ENCODE peak calls at places on chromosomes 4 and X, in seven cellular contexts. W is amniotic stem cell; C is MM.1S; U is HS-5; F is activated CD4-positive, CD25-positive, alpha-beta regulatory T cell treated with anti-CD3 and anti-CD28 coated beads, Interleukin-2, amount 50 U/mL, for 72 hours; H is NCI-H2081; G is ACHN. Y is an unnamed sample.

GRCh38 chr4:183012862-183013855 is 85.9 kb upstream of the WWC2 start:
- DNase-seq in W (no peak), H (no peak), U (no peak), F (no peak), G (no peak), C (no peak), Y (no peak)

GRCh38 chrX:125003746-125004446 is 315.8 kb upstream of the TEX13C start:
- DNase-seq in H (no peak), G (no peak), C (no peak), U (no peak), F (no peak), W (no peak), Y (no peak)

GRCh38 chrX:125295337-125295736 is 24.3 kb upstream of the TEX13C start:
- DNase-seq in C (no peak), U (no peak), G (no peak), H (no peak), W (no peak), F (no peak), Y (no peak)

GRCh38 chrX:49884290-49884862 is 5.1 kb downstream of the USP27X start:
- DNase-seq in H (peak), U (no peak), C (peak), F (peak), W (peak), G (peak), Y (peak)

GRCh38 chrX:153371256-153371655 is 29.9 kb downstream of the PNMA6E start:
- DNase-seq in C (no peak), U (no peak), F (no peak), H (no peak), W (no peak), G (no peak), Y (no peak)

GRCh38 chr4:6753103-6753560 is 29.4 kb upstream of the KIAA0232 start:
- DNase-seq in U (no peak), W (no peak), C (no peak), H (no peak), F (no peak), G (no peak), Y (no peak)

GRCh38 chrX:2679534-2680485 is 11.3 kb upstream of the CD99 start:
- DNase-seq in H (no peak), W (no peak), F (no peak), G (no peak), U (no peak), C (no peak), Y (no peak)

GRCh38 chrX:16712116-16712824 is at the start of gene CTPS2:
- DNase-seq in F (peak), W (no peak), G (peak), U (no peak), H (peak), C (peak), Y (peak)

GRCh38 chr4:164023214-164023613 is 528.7 kb downstream of the TMA16 start:
- DNase-seq in C (no peak), G (peak), W (no peak), H (no peak), F (no peak), U (no peak), Y (no peak)

GRCh38 chr4:6940744-6941137 is 31.1 kb downstream of the TBC1D14 start:
- DNase-seq in F (no peak), W (no peak), C (no peak), H (no peak), U (no peak), G (no peak), Y (no peak)

GRCh38 chr4:22099896-22100295 is 151.3 kb upstream of the KCNIP4 start:
- DNase-seq in G (peak), U (no peak), C (no peak), H (no peak), F (no peak), W (peak), Y (no peak)

GRCh38 chr4:7414736-7415510 is 19.8 kb downstream of the PSAPL1 start:
- DNase-seq in C (no peak), F (peak), W (no peak), H (no peak), G (no peak), U (no peak), Y (no peak)

GRCh38 chrX:57821703-57822375 is 88.4 kb downstream of the ZXDA start:
- DNase-seq in W (no peak), G (peak), F (no peak), U (peak), C (peak), H (peak), Y (peak)

GRCh38 chr4:140222175-140222574 is 68.2 kb upstream of the MAML3 start:
- DNase-seq in H (no peak), C (no peak), F (no peak), G (no peak), U (no peak), W (no peak), Y (peak)

GRCh38 chr4:105569014-105569850 is 16.8 kb downstream of the ARHGEF38 start:
- DNase-seq in G (no peak), F (no peak), H (no peak), W (no peak), C (no peak), U (no peak), Y (no peak)

GRCh38 chrX:10360121-10360520 is 203.3 kb downstream of the CLCN4 start:
- DNase-seq in F (no peak), H (peak), U (no peak), G (no peak), W (no peak), C (no peak), Y (no peak)

GRCh38 chrX:124127496-124127895 is 166.0 kb downstream of the STAG2 start:
- DNase-seq in W (no peak), U (no peak), G (no peak), F (no peak), H (no peak), C (no peak), Y (no peak)

GRCh38 chrX:38845426-38845825 is 44.2 kb downstream of the MID1IP1 start:
- DNase-seq in F (no peak), G (no peak), U (no peak), W (no peak), C (no peak), H (no peak), Y (no peak)

Y was measured in lung microvascular endothelial cell.